ENCODE peak calls at places on chromosomes 2 and 18, in ten cellular contexts. B is ELR; I is retina; H is AG09319; R is effector CD8-positive, alpha-beta T cell; V is T-helper 1 cell; W is HFF-Myc; N is bronchial epithelial cell; X is stomach; G is ureter. U is an unnamed sample.

GRCh38 chr2:203582468-203582867 is 47.4 kb upstream of the RAPH1 start:
- DNase-seq in B (no peak), I (no peak), H (no peak), R (no peak), V (no peak), W (no peak), N (peak; percentile 38), X (no peak), G (no peak), U (peak; percentile 15)

GRCh38 chr2:29165362-29166236 is 50.4 kb downstream of the CLIP4 start:
- DNase-seq in B (peak; percentile 74), I (no peak), H (peak; percentile 54), R (no peak), V (no peak), W (peak; percentile 82), N (peak; percentile 90), X (no peak), G (no peak), U (peak; percentile 41)

GRCh38 chr18:23890589-23890988 is 124.0 kb upstream of the TTC39C start:
- DNase-seq in B (peak; percentile 68), I (no peak), H (no peak), R (no peak), V (no peak), W (peak; percentile 24), N (no peak), X (no peak), G (no peak), U (no peak)

GRCh38 chr18:70457788-70458187 is 168.9 kb downstream of the SOCS6 start:
- DNase-seq in B (no peak), I (no peak), H (no peak), R (no peak), V (no peak), W (no peak), N (no peak), X (no peak), G (no peak), U (no peak)

GRCh38 chr2:1701556-1702185 is 42.6 kb downstream of the PXDN start:
- DNase-seq in B (no peak), I (no peak), H (no peak), R (no peak), V (no peak), W (no peak), N (peak; percentile 76), X (no peak), G (peak; percentile 34), U (no peak)

GRCh38 chr18:70417847-70418246 is 129.0 kb downstream of the SOCS6 start:
- DNase-seq in B (no peak), I (no peak), H (no peak), R (no peak), V (no peak), W (no peak), N (no peak), X (no peak), G (no peak), U (no peak)

GRCh38 chr2:230636684-230637271 is 75.9 kb upstream of the CAB39 start:
- DNase-seq in B (no peak), I (no peak), H (no peak), R (no peak), V (no peak), W (no peak), N (no peak), X (no peak), G (no peak), U (no peak)

GRCh38 chr2:219081096-219081495 is 20.4 kb upstream of the IHH start:
- DNase-seq in B (no peak), I (no peak), H (no peak), R (no peak), V (no peak), W (no peak), N (no peak), X (peak; percentile 79), G (no peak), U (no peak)

GRCh38 chr2:177338177-177338721 is 54.3 kb upstream of the AGPS start:
- DNase-seq in B (peak; percentile 90), I (no peak), H (no peak), R (no peak), V (no peak), W (peak; percentile 21), N (peak; percentile 91), X (no peak), G (no peak), U (no peak)

GRCh38 chr2:84879595-84880394 is 1.1 kb downstream of the TRABD2A start:
- DNase-seq in B (peak; percentile 27), I (peak; percentile 45), H (no peak), R (no peak), V (no peak), W (no peak), N (no peak), X (no peak), G (no peak), U (no peak)

GRCh38 chr18:2547477-2548087 is 23.7 kb downstream of the METTL4 start:
- DNase-seq in B (peak; percentile 75), I (peak; percentile 45), H (no peak), R (no peak), V (no peak), W (peak; percentile 30), N (peak; percentile 54), X (no peak), G (no peak), U (no peak)

GRCh38 chr2:112065966-112066365 is 10.9 kb downstream of the TMEM87B start:
- DNase-seq in B (peak; percentile 86), I (no peak), H (peak; percentile 58), R (no peak), V (no peak), W (peak; percentile 29), N (peak; percentile 76), X (no peak), G (no peak), U (no peak)

GRCh38 chr2:40403233-40403841 is 48.6 kb downstream of the SLC8A1 start:
- DNase-seq in B (peak; percentile 91), I (no peak), H (peak; percentile 54), R (no peak), V (no peak), W (no peak), N (peak; percentile 97), X (no peak), G (no peak), U (no peak)

GRCh38 chr18:6960656-6961055 is 156.9 kb downstream of the LAMA1 start:
- DNase-seq in B (peak; percentile 71), I (no peak), H (no peak), R (no peak), V (no peak), W (no peak), N (peak; percentile 83), X (no peak), G (no peak), U (no peak)

GRCh38 chr18:9242987-9243386 is 91.6 kb upstream of the TWSG1 start:
- DNase-seq in B (no peak), I (no peak), H (no peak), R (no peak), V (no peak), W (no peak), N (no peak), X (no peak), G (no peak), U (no peak)

GRCh38 chr18:46160050-46160798 is 56.0 kb downstream of the HAUS1 start:
- DNase-seq in B (peak; percentile 35), I (no peak), H (no peak), R (no peak), V (no peak), W (no peak), N (no peak), X (no peak), G (no peak), U (no peak)

GRCh38 chr2:112162956-112163355 is 24.8 kb downstream of the FBLN7 start:
- DNase-seq in B (no peak), I (no peak), H (no peak), R (no peak), V (no peak), W (no peak), N (no peak), X (no peak), G (no peak), U (no peak)

GRCh38 chr2:74725287-74725686 is 71.2 kb downstream of the SEMA4F start:
- DNase-seq in B (no peak), I (no peak), H (no peak), R (no peak), V (no peak), W (no peak), N (peak; percentile 34), X (no peak), G (no peak), U (no peak)

GRCh38 chr2:160731415-160731814 is 237.8 kb upstream of the RBMS1 start:
- DNase-seq in B (no peak), I (no peak), H (no peak), R (no peak), V (no peak), W (no peak), N (no peak), X (no peak), G (no peak), U (no peak)

GRCh38 chr2:241898681-241899270 is 29.2 kb downstream of the RTP5 start:
- DNase-seq in B (no peak), I (no peak), H (no peak), R (no peak), V (no peak), W (no peak), N (no peak), X (peak; percentile 24), G (no peak), U (no peak)

GRCh38 chr2:42048318-42049251 is 764 bp downstream of the PKDCC start:
- DNase-seq in B (peak; percentile 47), I (peak; percentile 60), H (no peak), R (no peak), V (no peak), W (no peak), N (no peak), X (peak; percentile 29), G (no peak), U (no peak)